ENCODE peak calls at places on chromosomes 5 and 9, in nine cellular contexts. Q is HepG2, W is heart right ventricle, K is GM06990, R is fibroblast of lung, I is esophagus squamous epithelium, L is activated B cell treated with CpG ODN at 0.5 μM for 24 hours, J is foreskin keratinocyte, D is psoas muscle. C is an unnamed sample.

GRCh38 chr5:63959177-63959982 is 2.9 kb downstream of the HTR1A start:
- DNase-seq in Q (no peak), W (no peak), K (no peak), R (no peak), I (no peak), L (no peak), J (peak; percentile 23), D (peak; percentile 12), C (peak; percentile 70)

GRCh38 chr9:114310471-114311450 is 12.1 kb upstream of the ORM1 start:
- DNase-seq in Q (no peak), W (no peak), K (no peak), R (no peak), I (no peak), L (no peak), J (no peak), D (no peak), C (no peak)

GRCh38 chr5:56490971-56491468 is 257.9 kb upstream of the ANKRD55 start:
- DNase-seq in Q (no peak), W (no peak), K (no peak), R (no peak), I (no peak), L (no peak), J (peak; percentile 96), D (no peak), C (no peak)

GRCh38 chr5:130720355-130720754 is 444.7 kb downstream of the HINT1 start:
- DNase-seq in Q (peak; percentile 39), W (no peak), K (no peak), R (peak; percentile 36), I (no peak), L (no peak), J (peak; percentile 70), D (no peak), C (no peak)

GRCh38 chr9:119216891-119217290 is 152.3 kb downstream of the BRINP1 start:
- DNase-seq in Q (no peak), W (no peak), K (no peak), R (no peak), I (no peak), L (no peak), J (no peak), D (peak; percentile 56), C (no peak)

GRCh38 chr9:95511232-95511951 is 5.4 kb downstream of the PTCH1 start:
- DNase-seq in Q (peak; percentile 48), W (no peak), K (no peak), R (peak; percentile 80), I (no peak), L (peak; percentile 28), J (peak; percentile 76), D (no peak), C (no peak)

GRCh38 chr9:126708178-126708577 is 94.5 kb downstream of the LMX1B start:
- DNase-seq in Q (no peak), W (no peak), K (no peak), R (no peak), I (no peak), L (no peak), J (no peak), D (no peak), C (no peak)

GRCh38 chr9:113522858-113523257 is 59.3 kb downstream of the RGS3 start:
- DNase-seq in Q (no peak), W (no peak), K (no peak), R (no peak), I (no peak), L (no peak), J (no peak), D (no peak), C (no peak)

GRCh38 chr5:14901462-14902051 is 30.0 kb upstream of the ANKH start:
- DNase-seq in Q (no peak), W (no peak), K (no peak), R (peak; percentile 74), I (peak; percentile 8), L (no peak), J (no peak), D (no peak), C (no peak)

GRCh38 chr9:112868461-112868860 is 22.2 kb downstream of the SLC46A2 start:
- DNase-seq in Q (no peak), W (no peak), K (no peak), R (no peak), I (no peak), L (no peak), J (no peak), D (no peak), C (no peak)

GRCh38 chr9:81789751-81790150 is 100.4 kb upstream of the TLE1 start:
- DNase-seq in Q (no peak), W (no peak), K (no peak), R (no peak), I (no peak), L (no peak), J (no peak), D (no peak), C (no peak)

GRCh38 chr9:81791076-81791475 is 101.7 kb upstream of the TLE1 start:
- DNase-seq in Q (no peak), W (no peak), K (no peak), R (no peak), I (no peak), L (no peak), J (no peak), D (no peak), C (no peak)

GRCh38 chr9:81782313-81782712 is 93.0 kb upstream of the TLE1 start:
- DNase-seq in Q (no peak), W (no peak), K (no peak), R (no peak), I (no peak), L (no peak), J (no peak), D (no peak), C (no peak)

GRCh38 chr9:81787747-81788632 is 98.6 kb upstream of the TLE1 start:
- DNase-seq in Q (peak; percentile 73), W (no peak), K (no peak), R (peak; percentile 91), I (no peak), L (no peak), J (peak; percentile 67), D (peak; percentile 54), C (no peak)
- TF ChIP-seq CTCF in Q (no peak), W (no peak), K (no peak), R (peak; percentile 14), I (no peak), L (no peak), J (no peak), D (no peak), C (no peak)

GRCh38 chr5:74212336-74212735 is 428.2 kb downstream of the ENC1 start:
- DNase-seq in Q (peak; percentile 39), W (no peak), K (no peak), R (peak; percentile 27), I (no peak), L (no peak), J (no peak), D (no peak), C (no peak)
- TF ChIP-seq CTCF in Q (peak; percentile 62), W (peak; percentile 21), K (peak; percentile 55), R (peak; percentile 45), I (no peak), L (no peak), J (peak; percentile 67), D (no peak), C (peak; percentile 40)

GRCh38 chr5:173691931-173692330 is 75.5 kb upstream of the BOD1 start:
- DNase-seq in Q (no peak), W (no peak), K (no peak), R (no peak), I (no peak), L (no peak), J (no peak), D (no peak), C (no peak)

GRCh38 chr5:173689171-173689676 is 72.8 kb upstream of the BOD1 start:
- DNase-seq in Q (peak; percentile 90), W (no peak), K (no peak), R (no peak), I (no peak), L (no peak), J (no peak), D (no peak), C (peak; percentile 16)

GRCh38 chr5:173686950-173687349 is 70.5 kb upstream of the BOD1 start:
- DNase-seq in Q (no peak), W (no peak), K (no peak), R (no peak), I (no peak), L (no peak), J (no peak), D (no peak), C (no peak)

GRCh38 chr5:173688708-173689107 is 72.3 kb upstream of the BOD1 start:
- DNase-seq in Q (no peak), W (no peak), K (no peak), R (no peak), I (no peak), L (no peak), J (no peak), D (no peak), C (no peak)

GRCh38 chr5:173689713-173690360 is 73.4 kb upstream of the BOD1 start:
- DNase-seq in Q (peak; percentile 23), W (no peak), K (peak; percentile 48), R (no peak), I (no peak), L (no peak), J (no peak), D (peak; percentile 63), C (no peak)
- TF ChIP-seq CTCF in Q (no peak), W (no peak), K (no peak), R (no peak), I (no peak), L (no peak), J (no peak), D (peak; percentile 13), C (no peak)

GRCh38 chr5:96934695-96935555 is 955 bp upstream of the LNPEP start:
- DNase-seq in Q (peak; percentile 88), W (peak; percentile 93), K (peak; percentile 100), R (peak; percentile 96), I (peak; percentile 82), L (peak; percentile 97), J (peak; percentile 96), D (peak; percentile 96), C (peak; percentile 88)
- TF ChIP-seq CTCF in Q (peak; percentile 3), W (peak; percentile 27), K (peak; percentile 2), R (no peak), I (no peak), L (no peak), J (no peak), D (no peak), C (peak; percentile 29)